ENCODE peak calls at places on chromosomes 3 and 15, in five cellular contexts. F, T, E, K and Q are unnamed samples.

GRCh38 chr15:57158589-57158988 is 217.7 kb upstream of the CGNL1 start:
- DNase-seq in F (no peak), T (no peak), E (no peak), K (peak), Q (peak)

GRCh38 chr15:94119215-94119815 is 112.0 kb upstream of the MCTP2 start:
- DNase-seq in F (no peak), T (no peak), E (no peak), K (peak), Q (no peak)

GRCh38 chr3:89025185-89025584 is 82.2 kb upstream of the EPHA3 start:
- DNase-seq in F (no peak), T (peak), E (no peak), K (no peak), Q (no peak)

GRCh38 chr3:147616998-147617619 is 207.9 kb downstream of the ZIC1 start:
- DNase-seq in F (no peak), T (no peak), E (no peak), K (peak), Q (peak)

GRCh38 chr3:29186982-29187718 is 93.7 kb upstream of the RBMS3 start:
- DNase-seq in F (no peak), T (no peak), E (no peak), K (peak), Q (peak)

GRCh38 chr3:47601310-47601709 is 22.6 kb upstream of the CSPG5 start:
- DNase-seq in F (no peak), T (no peak), E (no peak), K (no peak), Q (no peak)

GRCh38 chr3:182879031-182879611 is 85.8 kb downstream of the ATP11B start:
- DNase-seq in F (no peak), T (no peak), E (no peak), K (no peak), Q (no peak)

GRCh38 chr3:189635385-189635784 is 4.2 kb downstream of the TP63 start:
- DNase-seq in F (peak), T (no peak), E (no peak), K (peak), Q (no peak)

GRCh38 chr3:195708066-195708465 is 12.7 kb upstream of the MUC20 start:
- DNase-seq in F (no peak), T (no peak), E (no peak), K (no peak), Q (no peak)

GRCh38 chr15:67319968-67320367 is 65.4 kb downstream of the IQCH start:
- DNase-seq in F (no peak), T (no peak), E (no peak), K (no peak), Q (no peak)

GRCh38 chr3:196463478-196463756 is 31.2 kb upstream of the UBXN7 start:
- DNase-seq in F (no peak), T (no peak), E (no peak), K (no peak), Q (no peak)

GRCh38 chr3:99366663-99367429 is 271.5 kb upstream of the COL8A1 start:
- DNase-seq in F (peak), T (no peak), E (peak), K (peak), Q (no peak)

GRCh38 chr3:8516047-8516671 is 14.5 kb downstream of the LMCD1 start:
- DNase-seq in F (no peak), T (no peak), E (no peak), K (no peak), Q (no peak)

GRCh38 chr3:129001101-129001816 is at the start of gene EFCC1:
- DNase-seq in F (peak), T (peak), E (peak), K (peak), Q (no peak)

GRCh38 chr3:13500133-13500885 is 20.2 kb downstream of the HDAC11 start:
- DNase-seq in F (peak), T (peak), E (peak), K (peak), Q (no peak)

GRCh38 chr3:27095588-27096222 is 273.5 kb downstream of the NEK10 start:
- DNase-seq in F (no peak), T (no peak), E (no peak), K (no peak), Q (no peak)

DNA sequence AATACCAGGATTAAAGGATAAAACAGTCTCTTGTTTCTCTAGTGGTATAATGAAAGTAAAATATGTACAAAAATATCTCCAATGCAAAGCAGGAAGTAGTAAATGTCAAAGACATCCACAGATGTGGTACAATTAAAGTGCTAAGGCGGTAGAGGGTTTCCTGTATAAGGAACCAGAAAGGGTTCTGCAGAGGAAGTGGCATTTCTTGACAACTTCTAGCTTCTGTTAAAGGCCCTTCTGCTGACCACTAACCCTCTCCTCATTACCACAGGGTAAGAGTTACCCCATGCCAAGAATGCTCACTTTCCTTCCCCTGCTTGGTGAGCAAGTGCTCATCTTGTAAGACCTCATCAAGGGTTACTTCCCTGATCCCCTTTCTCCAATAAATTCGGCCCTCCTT is 883.6 kb upstream of the NR2F2 start:
- DNase-seq in F (no peak), T (no peak), E (no peak), K (no peak), Q (no peak)
- H2BK15ac ChIP-seq in F (no peak), T (no peak), E (no peak), K (no peak), Q (no peak)

GRCh38 chr15:65954289-65954741 is 85.0 kb downstream of the RAB11A start:
- DNase-seq in F (peak), T (no peak), E (peak), K (peak), Q (peak)
- H2BK15ac ChIP-seq in F (no peak), T (no peak), E (no peak), K (no peak), Q (no peak)

GRCh38 chr3:73511555-73511954 is 113.2 kb downstream of the PDZRN3 start:
- DNase-seq in F (peak), T (no peak), E (no peak), K (no peak), Q (no peak)
- H2BK15ac ChIP-seq in F (no peak), T (no peak), E (no peak), K (no peak), Q (peak)

GRCh38 chr15:70722266-70723123 is 40.9 kb downstream of the UACA start:
- DNase-seq in F (no peak), T (no peak), E (no peak), K (peak), Q (peak)
- H2BK15ac ChIP-seq in F (no peak), T (no peak), E (no peak), K (no peak), Q (no peak)

GRCh38 chr3:37687966-37688365 is 173.7 kb upstream of the CTDSPL start:
- DNase-seq in F (no peak), T (no peak), E (no peak), K (no peak), Q (no peak)
- H2BK15ac ChIP-seq in F (no peak), T (no peak), E (no peak), K (no peak), Q (no peak)

GRCh38 chr15:90529008-90529368 is 735 bp upstream of the CRTC3 start:
- DNase-seq in F (no peak), T (no peak), E (no peak), K (no peak), Q (no peak)
- H2BK15ac ChIP-seq in F (no peak), T (no peak), E (no peak), K (no peak), Q (no peak)

GRCh38 chr15:40334941-40335795 is 5.6 kb downstream of the CCDC9B start:
- DNase-seq in F (no peak), T (no peak), E (peak), K (no peak), Q (no peak)
- H2BK15ac ChIP-seq in F (no peak), T (peak), E (peak), K (no peak), Q (no peak)

GRCh38 chr3:10193692-10194327 is 29.1 kb downstream of the IRAK2 start:
- DNase-seq in F (no peak), T (no peak), E (no peak), K (no peak), Q (no peak)

GRCh38 chr3:10196389-10197052 is 31.8 kb downstream of the IRAK2 start:
- DNase-seq in F (no peak), T (no peak), E (no peak), K (no peak), Q (peak)

GRCh38 chr3:10194328-10195071 is 29.8 kb downstream of the IRAK2 start:
- DNase-seq in F (no peak), T (no peak), E (no peak), K (no peak), Q (no peak)

GRCh38 chr3:10198226-10198625 is 33.5 kb downstream of the IRAK2 start:
- DNase-seq in F (no peak), T (no peak), E (no peak), K (no peak), Q (no peak)

DNA sequence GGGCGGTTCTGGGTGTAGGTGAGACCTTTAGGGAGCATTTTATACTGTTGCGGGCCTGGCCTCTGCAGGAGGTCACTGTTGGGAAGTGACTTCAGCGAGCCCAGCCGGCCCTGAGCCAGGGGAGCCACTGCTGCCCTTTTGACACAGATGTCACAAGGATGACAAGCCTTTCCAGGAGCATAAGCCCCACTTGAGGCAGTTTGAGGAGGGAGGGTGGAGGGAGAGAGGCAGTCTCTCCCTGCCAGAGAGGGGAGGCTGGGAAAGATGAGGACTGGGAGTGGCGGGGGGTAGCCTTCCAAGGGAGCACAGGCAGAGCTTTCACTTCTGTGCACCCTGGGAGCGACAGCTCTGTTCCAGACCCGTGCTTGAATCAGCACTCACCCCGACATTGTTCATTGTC is 31.0 kb downstream of the IRAK2 start:
- DNase-seq in F (no peak), T (no peak), E (no peak), K (no peak), Q (no peak)
- H2BK15ac ChIP-seq in F (no peak), T (no peak), E (peak), K (no peak), Q (peak)

DNA sequence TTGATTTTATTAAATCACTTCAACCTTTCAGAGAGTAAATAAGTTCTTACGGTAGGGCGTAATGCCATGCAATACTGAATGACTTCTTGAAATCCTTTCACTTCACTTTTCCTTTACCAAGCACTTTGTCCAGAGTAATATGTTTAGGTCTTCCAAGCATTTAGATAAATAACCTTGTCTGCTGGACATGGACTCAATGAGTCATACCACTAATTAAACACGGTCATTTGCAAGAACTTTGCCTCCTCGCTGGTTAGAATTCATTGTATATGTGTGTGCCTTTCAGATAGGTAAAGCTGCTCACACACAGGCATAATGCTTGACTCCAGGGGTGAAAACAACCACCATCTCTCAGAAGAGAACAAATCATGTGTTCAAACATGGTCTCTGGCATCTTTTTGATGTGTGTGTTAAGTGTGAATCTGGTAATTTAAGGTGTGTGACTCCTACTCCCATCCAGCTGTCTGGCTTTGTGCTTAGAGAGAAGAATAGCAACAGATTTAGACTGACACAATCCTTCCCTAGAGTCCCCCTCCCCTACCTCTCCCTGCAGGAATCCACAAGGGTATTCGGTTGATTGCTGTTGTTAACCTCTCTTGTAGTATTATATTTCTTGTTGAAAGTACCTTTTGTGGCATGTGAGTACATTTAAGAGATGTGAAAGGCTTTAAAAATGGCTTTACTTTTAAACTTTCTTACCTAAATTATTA is 419.0 kb downstream of the CNTN4 start:
- DNase-seq in F (no peak), T (no peak), E (no peak), K (no peak), Q (no peak)
- H2BK15ac ChIP-seq in F (no peak), T (no peak), E (no peak), K (no peak), Q (no peak)

DNA sequence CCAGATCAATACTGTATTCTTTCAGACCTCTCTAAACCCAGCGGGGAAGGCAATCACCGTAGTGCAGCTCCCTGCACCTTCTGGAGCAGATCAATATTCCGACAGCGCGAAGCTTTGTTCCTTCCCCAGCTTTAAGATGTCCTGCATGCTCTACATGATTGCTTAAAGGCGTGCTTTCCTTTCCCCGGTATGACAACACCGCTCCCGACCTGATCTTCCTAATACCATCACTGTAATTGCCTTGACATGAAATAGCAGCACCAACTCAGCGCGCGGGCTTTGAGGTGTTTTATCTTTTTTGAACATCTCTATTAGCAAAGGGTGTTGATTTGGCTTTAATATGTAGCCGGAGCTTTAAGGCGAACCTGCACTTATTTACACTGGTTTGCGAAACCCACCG is 755.3 kb downstream of the NR2F2 start:
- DNase-seq in F (no peak), T (no peak), E (no peak), K (no peak), Q (no peak)
- H2BK15ac ChIP-seq in F (no peak), T (no peak), E (no peak), K (no peak), Q (no peak)